ENCODE peak calls at places on chromosomes 16 and 17, in five cellular contexts. L, G, Q, T and R are unnamed samples.

GRCh38 chr16:67015317-67015731 is 13.6 kb upstream of the CBFB start:
- DNase-seq in L (peak), G (no peak), Q (no peak), T (no peak), R (no peak)

GRCh38 chr16:23504453-23505179 is 5.7 kb downstream of the GGA2 start:
- DNase-seq in L (peak), G (peak), Q (peak), T (peak), R (peak)

GRCh38 chr17:8421571-8421970 is 14.1 kb upstream of the NDEL1 start:
- DNase-seq in L (no peak), G (no peak), Q (no peak), T (no peak), R (no peak)

GRCh38 chr17:80920406-80920805 is 71.2 kb upstream of the CHMP6 start:
- DNase-seq in L (no peak), G (no peak), Q (no peak), T (no peak), R (no peak)

GRCh38 chr17:73802314-73802713 is 158.1 kb upstream of the SDK2 start:
- DNase-seq in L (no peak), G (no peak), Q (no peak), T (no peak), R (peak)

GRCh38 chr17:41523787-41524186 is 4.3 kb downstream of the KRT19 start:
- DNase-seq in L (peak), G (peak), Q (no peak), T (no peak), R (no peak)

GRCh38 chr16:57165923-57166322 is 19.9 kb downstream of the PSME3IP1 start:
- DNase-seq in L (no peak), G (no peak), Q (no peak), T (no peak), R (no peak)

GRCh38 chr16:4850211-4850610 is 2.9 kb downstream of the UBN1 start:
- DNase-seq in L (no peak), G (peak), Q (peak), T (no peak), R (no peak)

GRCh38 chr17:17161759-17162158 is 44.4 kb downstream of the PLD6 start:
- DNase-seq in L (no peak), G (no peak), Q (no peak), T (no peak), R (no peak)

GRCh38 chr16:75097941-75098897 is 18.4 kb downstream of the LDHD start:
- DNase-seq in L (no peak), G (no peak), Q (no peak), T (no peak), R (no peak)

GRCh38 chr17:38657824-38658740 is 16.7 kb downstream of the EPOP start:
- DNase-seq in L (no peak), G (no peak), Q (no peak), T (no peak), R (no peak)

GRCh38 chr17:48102700-48103378 is 1.6 kb upstream of the CBX1 start:
- DNase-seq in L (no peak), G (no peak), Q (no peak), T (no peak), R (peak)

GRCh38 chr17:13931752-13932477 is 137.4 kb upstream of the COX10 start:
- DNase-seq in L (no peak), G (no peak), Q (no peak), T (no peak), R (no peak)

GRCh38 chr17:45315583-45316270 is 1.1 kb downstream of the MAP3K14 start:
- DNase-seq in L (no peak), G (no peak), Q (no peak), T (no peak), R (no peak)

GRCh38 chr17:76523084-76524037 is 14.1 kb downstream of the CYGB start:
- DNase-seq in L (peak), G (peak), Q (peak), T (no peak), R (peak)

GRCh38 chr16:70455910-70456309 is 1.5 kb downstream of the FCSK start:
- DNase-seq in L (no peak), G (no peak), Q (no peak), T (no peak), R (no peak)

GRCh38 chr17:2083613-2084128 is 28.8 kb downstream of the HIC1 start:
- DNase-seq in L (no peak), G (no peak), Q (peak), T (peak), R (peak)

GRCh38 chr17:81371910-81372760 is 23.1 kb upstream of the BAHCC1 start:
- DNase-seq in L (peak), G (peak), Q (peak), T (no peak), R (no peak)

GRCh38 chr16:46885960-46886763 is 2.0 kb downstream of the GPT2 start:
- DNase-seq in L (no peak), G (peak), Q (no peak), T (no peak), R (no peak)

GRCh38 chr16:67142342-67142741 is 8.5 kb downstream of the B3GNT9 start:
- DNase-seq in L (no peak), G (no peak), Q (no peak), T (no peak), R (no peak)

GRCh38 chr17:14427914-14428639 is 127.2 kb downstream of the HS3ST3B1 start:
- DNase-seq in L (no peak), G (no peak), Q (no peak), T (peak), R (no peak)

GRCh38 chr17:13074026-13074425 is 56.2 kb upstream of the ELAC2 start:
- DNase-seq in L (peak), G (no peak), Q (no peak), T (no peak), R (no peak)

GRCh38 chr16:732936-733335 is 6.0 kb downstream of the HAGHL start:
- DNase-seq in L (no peak), G (no peak), Q (no peak), T (no peak), R (no peak)

GRCh38 chr16:87123356-87124001 is 193.7 kb downstream of the C16orf95 start:
- DNase-seq in L (no peak), G (no peak), Q (no peak), T (no peak), R (no peak)

GRCh38 chr16:81284995-81285600 is 29.7 kb upstream of the GAN start:
- DNase-seq in L (no peak), G (no peak), Q (no peak), T (no peak), R (no peak)

GRCh38 chr17:2691069-2691871 is 20.3 kb downstream of the CLUH start:
- DNase-seq in L (no peak), G (no peak), Q (no peak), T (no peak), R (no peak)

GRCh38 chr17:7236808-7237207 is 2.4 kb downstream of the PHF23 start:
- DNase-seq in L (no peak), G (no peak), Q (no peak), T (no peak), R (no peak)

GRCh38 chr17:22138861-22139469 is 446.6 kb downstream of the KCNJ18 start:
- DNase-seq in L (no peak), G (no peak), Q (no peak), T (no peak), R (no peak)

GRCh38 chr17:61989509-61989908 is 61.7 kb upstream of the INTS2 start:
- DNase-seq in L (no peak), G (no peak), Q (no peak), T (no peak), R (no peak)

GRCh38 chr17:38733315-38734234 is 3.4 kb downstream of the CISD3 start:
- DNase-seq in L (peak), G (no peak), Q (no peak), T (no peak), R (peak)

GRCh38 chr17:56110463-56111138 is 42.7 kb upstream of the ANKFN1 start:
- DNase-seq in L (no peak), G (no peak), Q (no peak), T (no peak), R (no peak)

GRCh38 chr17:56505154-56505756 is 88.2 kb upstream of the NOG start:
- DNase-seq in L (no peak), G (no peak), Q (no peak), T (no peak), R (peak)

GRCh38 chr16:16143038-16143763 is 80.1 kb downstream of the ABCC6 start:
- DNase-seq in L (no peak), G (no peak), Q (peak), T (no peak), R (peak)

GRCh38 chr17:77445030-77445907 is 304.5 kb downstream of the SEC14L1 start:
- DNase-seq in L (no peak), G (no peak), Q (no peak), T (peak), R (no peak)

GRCh38 chr17:81685108-81685507 is 1.3 kb downstream of the HGS start:
- DNase-seq in L (no peak), G (peak), Q (no peak), T (no peak), R (no peak)

GRCh38 chr16:65119905-65120341 is 1.9 kb downstream of the CDH11 start:
- DNase-seq in L (no peak), G (no peak), Q (no peak), T (no peak), R (no peak)

DNA sequence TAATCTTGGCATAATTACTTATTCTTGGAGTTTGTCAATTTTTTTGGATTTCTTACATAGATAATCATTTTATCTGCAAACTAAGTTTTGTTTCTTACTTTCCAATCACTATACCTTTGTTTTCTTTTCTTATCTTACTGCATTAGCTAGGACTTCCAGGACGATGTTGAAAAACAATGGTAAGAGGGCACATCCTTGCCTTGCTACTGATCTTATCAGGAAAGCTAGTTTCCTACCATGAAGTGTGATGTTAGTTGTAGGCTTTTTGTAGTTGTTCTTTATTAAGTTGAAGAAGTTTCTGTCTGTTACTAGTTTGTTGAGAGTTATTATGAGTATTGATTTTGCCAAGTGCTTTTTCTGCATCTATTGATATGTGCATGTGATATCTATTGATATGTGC is 31.0 kb downstream of the CDH13 start:
- DNase-seq in L (no peak), G (no peak), Q (no peak), T (no peak), R (no peak)
- TF ChIP-seq ZBTB33 in L (no peak), G (no peak), Q (no peak), T (no peak), R (no peak)

DNA sequence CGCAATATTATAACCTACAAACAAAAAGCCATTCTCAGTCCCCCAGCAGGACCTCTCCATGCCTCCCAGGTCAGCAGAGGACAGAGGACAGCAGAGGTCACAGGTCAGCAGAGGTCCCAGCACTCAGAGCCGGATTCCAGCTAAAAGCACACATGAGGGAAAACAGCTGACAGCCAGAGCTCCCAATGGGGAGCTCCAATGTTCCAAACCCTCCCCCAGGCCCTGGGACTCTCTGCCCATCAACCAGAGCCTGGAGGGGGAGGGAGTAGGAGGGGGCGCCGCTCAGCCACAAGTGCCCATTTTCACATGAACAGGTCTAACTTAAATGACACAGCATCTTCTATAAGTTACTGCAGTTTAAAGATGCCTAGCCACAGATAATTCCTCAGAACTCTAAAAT is 77.5 kb downstream of the ANKRD11 start:
- DNase-seq in L (no peak), G (peak), Q (peak), T (no peak), R (peak)
- TF ChIP-seq SIN3A in L (no peak), G (no peak), Q (no peak), T (no peak), R (peak)

GRCh38 chr16:88560722-88561484 is 9.3 kb upstream of the ZC3H18 start:
- DNase-seq in L (no peak), G (no peak), Q (peak), T (no peak), R (peak)

GRCh38 chr16:88558457-88559442 is 11.5 kb upstream of the ZC3H18 start:
- DNase-seq in L (peak), G (peak), Q (peak), T (no peak), R (peak)

GRCh38 chr16:88556294-88556988 is 13.8 kb upstream of the ZC3H18 start:
- DNase-seq in L (no peak), G (no peak), Q (no peak), T (no peak), R (no peak)

GRCh38 chr16:88566158-88566557 is 4.0 kb upstream of the ZC3H18 start:
- DNase-seq in L (peak), G (no peak), Q (no peak), T (no peak), R (no peak)

DNA sequence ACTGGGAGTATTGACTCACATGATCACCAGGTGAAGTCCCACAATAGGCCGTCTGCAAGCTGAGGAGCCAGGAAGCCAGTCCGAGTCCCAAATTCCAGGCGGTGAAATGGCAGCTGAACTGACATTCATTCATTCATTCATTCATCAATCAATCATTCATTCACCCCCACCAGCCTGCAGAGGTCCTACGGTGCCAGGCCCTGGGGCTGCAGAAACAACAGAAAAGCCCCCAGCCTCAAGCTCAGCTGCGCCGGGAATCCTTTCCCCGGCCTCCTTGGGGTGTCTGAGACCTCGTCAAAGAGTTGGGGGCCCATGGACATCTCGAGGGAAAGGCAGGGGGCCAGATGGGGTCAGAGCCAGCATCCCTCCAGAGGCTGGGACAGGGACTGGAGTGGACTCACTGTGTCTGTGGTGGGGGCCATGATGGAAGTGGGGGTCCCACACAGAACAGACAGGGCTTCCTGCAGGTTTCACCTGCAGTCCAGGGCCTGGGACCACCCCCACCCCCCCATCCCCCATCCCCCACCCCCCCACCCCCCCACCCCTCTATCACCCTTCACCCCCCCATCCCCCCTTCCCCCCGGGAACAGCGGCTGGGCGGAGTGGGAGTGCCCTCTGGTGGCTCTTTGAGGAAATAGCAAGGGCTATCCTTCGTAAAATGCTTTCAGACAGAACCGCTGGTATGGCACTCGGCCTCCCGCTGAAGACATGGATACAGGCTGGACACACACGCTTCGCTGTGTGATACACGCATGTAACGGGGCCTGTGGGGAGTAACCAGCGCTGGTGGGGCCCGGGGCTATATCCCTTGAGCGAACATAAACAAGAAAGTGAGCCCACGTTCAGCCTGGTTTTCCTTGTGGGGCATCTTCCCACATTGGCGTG is 8.5 kb upstream of the ZC3H18 start:
- DNase-seq in L (peak), G (peak), Q (peak), T (no peak), R (no peak)
- TF ChIP-seq ZBTB33 in L (no peak), G (no peak), Q (no peak), T (no peak), R (no peak)

DNA sequence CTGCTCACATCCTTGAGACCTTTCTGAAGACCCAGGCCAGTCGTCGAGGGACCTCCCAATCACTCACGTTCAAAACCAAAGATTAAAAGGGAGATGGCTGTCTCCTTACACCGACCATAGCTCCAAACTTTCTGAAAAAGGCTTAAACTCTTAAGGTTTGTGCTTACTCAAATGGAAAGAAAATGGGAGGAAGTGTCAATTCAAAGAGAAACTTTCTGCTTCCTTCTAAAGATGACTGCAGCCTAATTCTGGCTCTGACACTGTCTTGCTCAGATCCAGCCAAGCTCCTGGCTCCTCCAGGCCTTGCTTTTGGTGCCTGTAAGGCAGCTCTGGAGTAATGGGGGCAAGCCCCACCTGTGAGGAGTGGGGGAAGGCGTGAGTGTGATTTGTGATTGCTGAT is 54.9 kb upstream of the WSB1 start:
- DNase-seq in L (no peak), G (no peak), Q (no peak), T (peak), R (no peak)
- TF ChIP-seq SIN3A in L (no peak), G (no peak), Q (no peak), T (no peak), R (no peak)

DNA sequence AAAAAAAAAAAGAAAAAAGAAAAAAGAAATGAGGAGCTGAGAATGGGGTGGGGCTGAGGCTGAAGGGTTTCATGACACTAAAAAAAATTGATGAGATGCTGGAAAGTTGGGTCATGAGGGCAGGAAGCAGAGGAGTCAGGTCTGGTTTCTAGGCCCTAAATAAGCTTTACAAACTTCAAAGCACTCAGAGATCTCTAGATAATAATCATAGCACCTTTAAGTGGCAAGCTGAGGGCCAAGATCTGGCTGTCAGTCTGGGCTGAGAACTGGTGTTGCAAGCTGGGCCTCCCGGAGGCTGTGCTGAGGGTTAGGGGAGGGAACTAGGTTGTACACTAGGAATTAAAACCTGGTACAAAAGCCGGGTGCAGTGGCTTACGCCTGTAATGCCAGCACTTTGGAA is 6.4 kb downstream of the ZNF764 start:
- DNase-seq in L (no peak), G (no peak), Q (no peak), T (no peak), R (no peak)
- TF ChIP-seq ZBTB33 in L (no peak), G (no peak), Q (no peak), T (no peak), R (no peak)

DNA sequence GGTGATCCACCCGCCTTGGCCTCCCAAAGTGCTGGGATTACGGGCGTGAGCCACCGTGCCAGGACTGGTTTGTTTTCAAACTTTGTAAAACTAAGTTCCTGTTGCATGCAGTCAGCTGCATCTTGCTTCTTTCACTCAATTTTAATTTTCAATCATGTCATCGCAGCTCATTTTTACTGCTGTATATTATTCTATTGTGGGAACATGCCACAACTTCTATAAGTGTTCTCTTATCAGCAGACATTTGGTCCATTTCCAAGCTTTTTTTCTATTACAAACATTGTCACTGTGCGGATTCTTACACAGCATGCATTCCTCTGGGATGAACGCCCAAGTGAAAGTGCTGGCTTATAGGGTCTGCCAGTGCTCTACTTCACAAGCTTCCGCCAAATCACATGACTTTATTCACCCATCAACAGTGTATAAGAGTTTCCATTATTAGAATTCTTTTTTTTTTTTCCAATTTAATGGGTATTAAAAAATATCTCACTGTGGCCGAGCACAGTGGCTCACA is 22.7 kb downstream of the GINS3 start:
- DNase-seq in L (no peak), G (no peak), Q (no peak), T (no peak), R (no peak)
- TF ChIP-seq SIN3A in L (no peak), G (no peak), Q (no peak), T (no peak), R (no peak)